ENCODE peak calls at places on chromosome 12, in six cellular contexts. S is heart right ventricle, D is adrenal gland, Z is mucosa of descending colon, C is ovary, F is upper lobe of right lung. H is an unnamed sample. For H3K4me1, the result is how much of the 10 kb centered on the place peaks cover.

GRCh38 chr12:105665366-105665765 is 334.9 kb downstream of the C12orf75 start:
- DNase-seq in S (no peak), D (no peak), Z (no peak), C (no peak), F (no peak), H (no peak)

GRCh38 chr12:52056801-52057613 is 5.8 kb downstream of the NR4A1 start:
- DNase-seq in S (peak), D (peak), Z (no peak), C (peak), F (no peak), H (no peak)

GRCh38 chr12:111444706-111445310 is 39.1 kb downstream of the SH2B3 start:
- DNase-seq in S (peak), D (peak), Z (peak), C (no peak), F (peak), H (peak)

GRCh38 chr12:76685246-76685678 is 78.7 kb upstream of the ZDHHC17 start:
- DNase-seq in S (peak), D (peak), Z (peak), C (no peak), F (no peak), H (no peak)

GRCh38 chr12:124165695-124166094 is 129.2 kb upstream of the RFLNA start:
- DNase-seq in S (no peak), D (no peak), Z (peak), C (no peak), F (no peak), H (no peak)

GRCh38 chr12:29610473-29611174 is 113.1 kb upstream of the OVCH1 start:
- DNase-seq in S (no peak), D (no peak), Z (no peak), C (no peak), F (no peak), H (no peak)

GRCh38 chr12:108004368-108004767 is 124.7 kb upstream of the WSCD2 start:
- DNase-seq in S (no peak), D (no peak), Z (no peak), C (no peak), F (no peak), H (no peak)

GRCh38 chr12:94204647-94205247 is 56.4 kb downstream of the PLXNC1 start:
- DNase-seq in S (no peak), D (no peak), Z (no peak), C (no peak), F (no peak), H (no peak)

GRCh38 chr12:2355198-2355597 is 302.4 kb downstream of the CACNA1C start:
- DNase-seq in S (no peak), D (no peak), Z (no peak), C (no peak), F (no peak), H (no peak)

GRCh38 chr12:132014092-132014914 is 64.6 kb downstream of the EP400 start:
- DNase-seq in S (no peak), D (no peak), Z (no peak), C (no peak), F (peak), H (no peak)

GRCh38 chr12:89796798-89797382 is 88.3 kb upstream of the ATP2B1 start:
- DNase-seq in S (no peak), D (no peak), Z (no peak), C (no peak), F (no peak), H (no peak)

GRCh38 chr12:124930576-124930975 is 16.1 kb upstream of the UBC start:
- DNase-seq in S (no peak), D (no peak), Z (no peak), C (no peak), F (no peak), H (no peak)

GRCh38 chr12:55717397-55718007 is 1.7 kb downstream of the BLOC1S1 start:
- DNase-seq in S (no peak), D (no peak), Z (peak), C (no peak), F (no peak), H (peak)

DNA sequence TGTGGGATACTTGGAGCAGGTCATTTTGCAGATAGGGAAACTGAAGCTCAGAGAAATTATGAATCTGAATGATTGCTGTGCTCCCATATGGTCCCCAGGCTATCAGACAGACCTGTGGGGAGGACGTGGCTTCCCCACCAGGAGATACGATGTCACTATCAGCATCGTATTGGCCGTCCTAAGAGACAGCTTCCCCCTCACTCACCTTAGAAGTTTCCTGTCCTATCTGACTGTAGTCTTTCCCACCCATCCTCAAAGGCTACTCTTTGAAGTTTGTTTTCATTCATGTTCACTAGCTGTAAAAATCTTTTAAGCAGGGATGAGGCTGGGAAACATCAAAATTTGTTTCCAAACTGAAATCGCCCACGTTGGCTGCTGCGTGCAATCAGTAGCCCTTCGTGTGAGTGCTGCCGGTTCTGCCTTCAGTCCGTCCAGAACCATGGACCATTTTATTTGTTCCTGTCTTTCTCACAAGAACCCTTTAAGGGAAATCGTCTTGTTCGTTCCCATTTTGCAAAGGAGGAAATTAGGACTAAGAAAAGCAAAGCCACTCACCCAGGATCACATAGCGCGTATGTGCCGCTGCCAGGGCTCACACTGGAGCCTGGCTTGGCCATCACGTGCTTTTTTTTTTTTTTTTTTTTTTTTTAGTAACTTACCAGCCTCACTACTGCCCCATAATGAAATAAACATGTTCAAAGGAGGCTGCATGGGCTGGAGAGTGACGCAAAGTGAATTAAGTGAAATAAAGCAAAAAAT is 1.0 kb upstream of the KDM2B start:
- DNase-seq in S (no peak), D (no peak), Z (no peak), C (no peak), F (no peak), H (peak)
- H3K4me1 ChIP-seq in S (under half), D (under half), Z (under half), C (under half), F (under half), H (under half)

GRCh38 chr12:54021432-54022013 is 6.7 kb upstream of the HOXC6 start:
- DNase-seq in S (no peak), D (peak), Z (no peak), C (peak), F (no peak), H (peak)
- H3K4me3 ChIP-seq in S (no peak), D (no peak), Z (no peak), C (peak), F (no peak), H (no peak)

DNA sequence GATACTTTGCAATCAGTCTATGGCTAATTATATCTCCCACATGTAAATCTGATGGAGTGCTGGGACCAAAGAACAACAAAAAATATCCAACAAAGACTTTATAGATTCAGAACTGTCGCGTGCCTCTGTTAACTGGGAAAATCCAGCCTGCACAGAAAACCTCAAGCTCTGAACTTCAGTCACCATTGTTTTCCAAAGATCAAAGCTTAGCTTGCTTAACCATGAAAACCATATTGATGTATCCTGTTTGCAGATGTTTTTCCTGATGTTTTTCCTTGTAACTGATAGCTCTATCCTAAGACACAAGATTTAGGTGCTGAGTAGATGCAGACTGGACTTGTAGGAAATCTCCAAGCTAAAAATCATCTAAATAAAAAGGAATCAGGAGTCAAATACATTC is 163.7 kb downstream of the GXYLT1 start:
- DNase-seq in S (no peak), D (no peak), Z (no peak), C (no peak), F (no peak), H (no peak)
- H3K4me1 ChIP-seq in S (under half), D (under half), Z (under half), C (under half), F (under half), H (under half)

GRCh38 chr12:9756756-9757155 is 3.9 kb downstream of the CD69 start:
- DNase-seq in S (no peak), D (no peak), Z (no peak), C (no peak), F (no peak), H (no peak)
- H3K4me3 ChIP-seq in S (no peak), D (no peak), Z (no peak), C (no peak), F (no peak), H (no peak)

GRCh38 chr12:12899530-12900380 is 8.4 kb downstream of the GPRC5A start:
- DNase-seq in S (no peak), D (peak), Z (no peak), C (peak), F (no peak), H (peak)

GRCh38 chr12:12903642-12904609 is 12.6 kb downstream of the GPRC5A start:
- DNase-seq in S (no peak), D (no peak), Z (peak), C (no peak), F (no peak), H (peak)

GRCh38 chr12:12900786-12901157 is 9.4 kb downstream of the GPRC5A start:
- DNase-seq in S (no peak), D (no peak), Z (no peak), C (no peak), F (no peak), H (no peak)

GRCh38 chr12:12901158-12901791 is 9.9 kb downstream of the GPRC5A start:
- DNase-seq in S (no peak), D (peak), Z (peak), C (peak), F (no peak), H (peak)

GRCh38 chr12:12902036-12902435 is 10.7 kb downstream of the GPRC5A start:
- DNase-seq in S (no peak), D (peak), Z (no peak), C (no peak), F (no peak), H (no peak)
- H3K4me1 ChIP-seq in S (under half), D (under half), Z (under half), C (under half), F (under half), H (under half)